ENCODE peak calls at places on chromosomes 3 and 15, in seven cellular contexts. F is testis, H is K562, B is adrenal gland, Z is Peyer's patch, O is IMR-90, A is tibial nerve. U is an unnamed sample.

GRCh38 chr15:27133244-27133643 is 162.3 kb downstream of the GABRG3 start:
- DNase-seq in F (no peak), H (no peak), B (no peak), Z (no peak), O (no peak), A (no peak), U (no peak)

GRCh38 chr3:85487375-85487774 is 528.6 kb downstream of the CADM2 start:
- DNase-seq in F (no peak), H (no peak), B (no peak), Z (no peak), O (no peak), A (no peak), U (no peak)

GRCh38 chr15:96035091-96035490 is 295.4 kb upstream of the NR2F2 start:
- DNase-seq in F (no peak), H (no peak), B (no peak), Z (no peak), O (no peak), A (no peak), U (no peak)

GRCh38 chr15:48925714-48926223 is 38.0 kb downstream of the SHC4 start:
- DNase-seq in F (no peak), H (peak; percentile 39), B (no peak), Z (no peak), O (peak; percentile 97), A (no peak), U (no peak)

GRCh38 chr3:144029769-144030168 is 58.1 kb downstream of the DIPK2A start:
- DNase-seq in F (no peak), H (no peak), B (no peak), Z (no peak), O (no peak), A (no peak), U (no peak)

GRCh38 chr15:51087513-51087912 is 7.2 kb downstream of the TNFAIP8L3 start:
- DNase-seq in F (no peak), H (no peak), B (no peak), Z (no peak), O (no peak), A (no peak), U (no peak)

GRCh38 chr3:78831446-78831972 is 936.3 kb downstream of the ROBO1 start:
- DNase-seq in F (no peak), H (no peak), B (no peak), Z (no peak), O (no peak), A (no peak), U (no peak)

GRCh38 chr3:179474480-179474879 is 23.2 kb upstream of the GNB4 start:
- DNase-seq in F (no peak), H (no peak), B (no peak), Z (no peak), O (no peak), A (no peak), U (no peak)

GRCh38 chr3:100603449-100603848 is 6.0 kb upstream of the ADGRG7 start:
- DNase-seq in F (no peak), H (no peak), B (no peak), Z (no peak), O (peak; percentile 54), A (no peak), U (no peak)

GRCh38 chr3:7382293-7383033 is 521.5 kb downstream of the GRM7 start:
- DNase-seq in F (no peak), H (no peak), B (no peak), Z (no peak), O (no peak), A (no peak), U (peak; percentile 75)

GRCh38 chr3:53236112-53236841 is 19.5 kb downstream of the TKT start:
- DNase-seq in F (peak; percentile 83), H (peak; percentile 54), B (peak; percentile 81), Z (peak; percentile 79), O (peak; percentile 93), A (peak; percentile 37), U (peak; percentile 47)

GRCh38 chr3:125684199-125684598 is 88.9 kb upstream of the OSBPL11 start:
- DNase-seq in F (peak; percentile 55), H (no peak), B (no peak), Z (no peak), O (peak; percentile 12), A (no peak), U (no peak)

GRCh38 chr3:153513236-153513635 is 351.2 kb downstream of the RAP2B start:
- DNase-seq in F (peak; percentile 18), H (no peak), B (no peak), Z (no peak), O (no peak), A (no peak), U (no peak)

GRCh38 chr3:20056727-20057611 is 16.7 kb downstream of the KAT2B start:
- DNase-seq in F (no peak), H (no peak), B (no peak), Z (no peak), O (peak; percentile 82), A (no peak), U (peak; percentile 72)

GRCh38 chr3:58664611-58665010 is 2.0 kb downstream of the FAM3D start:
- DNase-seq in F (no peak), H (no peak), B (no peak), Z (peak; percentile 49), O (no peak), A (no peak), U (no peak)

GRCh38 chr3:133441867-133442270 is 42.0 kb downstream of the BFSP2 start:
- DNase-seq in F (no peak), H (no peak), B (no peak), Z (no peak), O (no peak), A (no peak), U (no peak)

GRCh38 chr3:31495971-31496370 is 36.8 kb upstream of the STT3B start:
- DNase-seq in F (no peak), H (no peak), B (no peak), Z (no peak), O (peak; percentile 50), A (no peak), U (no peak)

GRCh38 chr15:101615414-101615985 is 36.7 kb downstream of the TM2D3 start:
- DNase-seq in F (peak; percentile 34), H (no peak), B (peak; percentile 45), Z (no peak), O (no peak), A (no peak), U (no peak)

DNA sequence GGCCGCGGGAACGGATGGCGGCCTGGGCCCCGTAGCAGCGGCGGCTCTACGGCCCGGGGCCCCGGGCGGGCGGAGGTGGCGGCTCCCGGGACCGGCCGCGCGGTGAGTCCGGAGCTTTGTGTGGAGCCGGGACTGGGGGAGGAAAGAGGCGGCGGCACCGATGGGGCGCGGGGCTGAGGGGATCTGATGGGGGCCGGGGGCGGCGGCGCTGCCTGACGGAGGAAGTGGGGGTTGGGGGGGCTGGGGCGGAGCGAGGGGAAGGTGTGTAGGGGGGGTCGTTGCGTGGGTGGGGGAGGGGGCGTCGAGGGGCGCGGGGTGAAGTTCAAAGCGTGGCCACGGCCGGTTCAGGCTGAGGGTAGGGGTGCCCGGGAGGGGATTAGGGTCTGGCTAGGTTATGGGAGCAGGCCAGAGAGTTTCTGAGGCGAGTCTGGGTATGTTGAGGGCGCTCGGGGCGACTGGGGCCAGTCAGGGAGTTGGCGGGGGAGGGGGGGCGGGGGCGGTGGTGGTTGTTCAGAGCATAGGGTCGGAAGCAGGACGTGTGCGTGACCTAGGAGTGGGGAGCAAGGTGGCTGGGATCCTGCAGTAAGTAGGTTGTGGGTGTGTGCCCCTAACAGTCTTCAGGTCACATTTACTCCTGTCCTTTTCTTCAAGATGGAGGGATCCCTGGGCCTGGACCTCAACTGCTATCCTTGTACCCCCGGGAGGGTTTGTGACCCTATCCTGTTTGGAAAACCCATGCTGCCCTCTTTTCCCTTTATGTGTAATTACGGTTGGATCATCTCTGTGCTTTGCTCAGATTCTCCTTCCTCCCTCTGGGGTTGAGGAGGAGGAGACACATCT is 579 bp downstream of the ZNF609 start:
- DNase-seq in F (peak; percentile 49), H (peak; percentile 84), B (peak; percentile 45), Z (peak; percentile 55), O (peak; percentile 81), A (no peak), U (peak; percentile 51)
- TF ChIP-seq POLR2A in F (no peak), H (no peak), B (peak; percentile 34), Z (no peak), O (no peak), A (no peak), U (peak; percentile 49)

DNA sequence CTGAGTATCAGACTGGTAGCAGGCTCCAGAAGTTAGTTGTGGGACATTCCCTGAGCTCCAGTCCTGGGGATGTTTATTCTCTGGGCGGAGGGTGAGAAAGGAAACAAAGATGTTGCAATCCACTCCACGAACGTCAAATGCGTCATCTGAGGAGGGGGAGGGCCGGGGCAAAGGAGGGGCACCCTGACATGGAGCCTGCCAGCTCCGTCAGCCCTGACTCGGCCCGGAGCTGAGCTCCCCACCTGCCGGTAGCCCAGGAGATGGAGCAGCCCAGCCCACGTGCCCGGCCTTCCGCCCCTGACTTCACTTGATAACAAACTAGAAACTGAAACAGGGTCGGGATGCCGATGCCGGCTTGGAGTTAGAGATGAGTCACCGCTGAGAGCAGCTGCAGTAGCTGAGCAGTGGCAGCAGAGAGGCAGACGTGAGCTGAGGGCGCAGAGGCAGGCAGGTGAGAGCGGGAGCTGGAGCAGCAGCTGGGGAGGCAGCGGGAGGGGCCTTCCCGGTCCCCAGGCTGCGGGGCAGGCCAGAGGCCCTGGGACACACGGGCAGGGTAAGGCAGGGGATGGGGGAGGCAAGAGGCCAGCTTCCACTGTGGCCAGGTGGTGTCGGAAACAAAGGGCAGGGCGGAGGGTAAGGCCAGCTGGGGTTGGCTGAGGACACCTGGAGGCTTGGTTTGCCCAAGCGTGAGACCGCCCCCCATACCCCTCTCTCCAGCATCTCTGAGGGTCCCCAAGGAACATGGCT is at the start of gene ISG20:
- DNase-seq in F (peak; percentile 89), H (peak; percentile 92), B (peak; percentile 90), Z (peak; percentile 98), O (peak; percentile 99), A (peak; percentile 87), U (peak; percentile 94)
- TF ChIP-seq POLR2A in F (no peak), H (peak; percentile 55), B (peak; percentile 69), Z (peak; percentile 98), O (peak; percentile 94), A (peak; percentile 52), U (peak; percentile 82)

DNA sequence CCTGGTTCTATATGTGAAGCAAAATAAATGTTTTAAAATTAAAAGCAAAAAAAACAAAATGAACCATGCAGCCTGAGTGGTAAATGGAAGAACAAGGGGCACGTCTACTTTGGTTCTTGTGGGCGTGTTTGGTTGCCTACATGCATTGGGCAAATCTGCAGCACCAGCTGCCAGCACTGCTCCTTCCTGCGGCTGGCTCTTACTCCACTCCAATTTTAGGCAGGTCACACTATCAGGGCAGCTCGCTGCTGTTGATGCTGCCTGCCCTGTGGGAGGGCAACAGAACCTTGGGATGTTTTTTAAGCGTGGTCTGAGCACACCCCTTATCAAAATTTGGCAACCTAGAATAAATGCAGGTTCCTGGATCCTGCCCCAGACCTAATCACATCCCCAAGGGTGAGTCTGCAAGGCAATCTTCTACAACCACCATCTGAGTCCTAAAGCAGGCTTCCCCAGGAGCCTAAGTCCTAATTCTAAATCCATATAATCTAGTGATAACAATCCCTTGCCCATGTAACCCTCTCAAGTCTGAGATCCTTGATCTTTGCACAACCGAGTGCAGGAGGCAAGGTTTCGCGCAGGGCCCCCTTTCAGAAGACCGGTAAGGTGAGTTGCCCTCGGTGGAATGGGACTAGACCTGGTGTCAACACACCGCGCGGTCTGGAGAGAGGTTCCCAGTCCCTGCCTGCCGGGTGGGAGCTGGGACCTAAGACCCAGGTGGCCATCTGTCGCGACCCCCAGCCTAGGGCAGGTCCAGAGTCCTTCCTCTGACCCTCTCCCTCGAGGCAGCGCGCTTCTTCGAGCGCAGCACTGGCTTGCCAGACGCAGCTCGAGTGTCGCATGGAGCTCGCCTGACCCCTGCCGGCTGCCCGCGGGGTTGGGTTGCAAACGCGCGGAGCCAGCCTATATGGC is 15.9 kb downstream of the IVD start:
- DNase-seq in F (peak; percentile 85), H (peak; percentile 88), B (peak; percentile 84), Z (peak; percentile 91), O (peak; percentile 52), A (peak; percentile 51), U (peak; percentile 70)
- TF ChIP-seq POLR2A in F (no peak), H (no peak), B (no peak), Z (no peak), O (no peak), A (no peak), U (no peak)

GRCh38 chr3:161220850-161221753 is at the start of gene NMD3:
- DNase-seq in F (peak; percentile 97), H (peak; percentile 89), B (peak; percentile 96), Z (peak; percentile 95), O (peak; percentile 92), A (peak; percentile 89), U (peak; percentile 95)
- TF ChIP-seq POLR2A in F (peak; percentile 73), H (peak; percentile 94), B (peak; percentile 49), Z (peak; percentile 76), O (peak; percentile 91), A (peak; percentile 55), U (peak; percentile 91)